ENCODE peak calls at places on chromosomes 12 and 14, in four cellular contexts. M is IMR-90, D is A549, I is GM12878. A is an unnamed sample.

GRCh38 chr12:60803147-60803546 is 1207.3 kb downstream of the SLC16A7 start:
- DNase-seq in M (peak), I (no peak), D (no peak), A (no peak)

GRCh38 chr12:44689587-44689986 is 186.5 kb downstream of the NELL2 start:
- DNase-seq in I (no peak), D (no peak), M (no peak), A (no peak)

GRCh38 chr12:115149685-115150378 is 465.9 kb upstream of the TBX3 start:
- DNase-seq in M (peak), D (peak), I (no peak), A (no peak)

GRCh38 chr12:65532744-65533143 is 254.3 kb downstream of the MSRB3 start:
- DNase-seq in I (no peak), D (no peak), M (peak), A (no peak)

GRCh38 chr14:65438266-65438933 is 25.9 kb downstream of the FUT8 start:
- DNase-seq in D (no peak), M (no peak), I (no peak), A (peak)

GRCh38 chr12:12819221-12819620 is 6.1 kb downstream of the DDX47 start:
- DNase-seq in M (no peak), D (no peak), I (no peak), A (no peak)

GRCh38 chr12:110004598-110004997 is 5.4 kb downstream of the ANKRD13A start:
- DNase-seq in D (no peak), I (peak), M (no peak), A (no peak)

GRCh38 chr12:105676694-105677093 is 346.2 kb downstream of the C12orf75 start:
- DNase-seq in D (no peak), M (no peak), I (no peak), A (no peak)

GRCh38 chr12:64826234-64826633 is 1.8 kb downstream of the TBC1D30 start:
- DNase-seq in I (peak), D (no peak), M (peak), A (peak)

GRCh38 chr12:108641446-108642268 is 8.0 kb upstream of the SELPLG start:
- DNase-seq in I (no peak), D (no peak), M (no peak), A (no peak)

GRCh38 chr12:6837370-6838060 is 3.2 kb upstream of the GNB3 start:
- DNase-seq in M (no peak), I (no peak), D (no peak), A (no peak)

GRCh38 chr12:16350682-16351081 is 3.2 kb downstream of the MGST1 start:
- DNase-seq in I (no peak), D (peak), M (peak), A (no peak)

GRCh38 chr12:5872745-5873144 is 72.3 kb downstream of the ANO2 start:
- DNase-seq in D (peak), M (peak), I (no peak), A (peak)

GRCh38 chr14:53495846-53496343 is 342.8 kb upstream of the DDHD1 start:
- DNase-seq in M (no peak), D (no peak), I (no peak), A (no peak)

GRCh38 chr14:89891055-89891454 is 63.5 kb downstream of the EFCAB11 start:
- DNase-seq in M (no peak), D (no peak), I (no peak), A (no peak)

GRCh38 chr14:76641541-76641940 is 119.7 kb upstream of the VASH1 start:
- DNase-seq in M (no peak), D (no peak), I (no peak), A (no peak)

GRCh38 chr12:94863286-94863685 is 140.2 kb downstream of the NDUFA12 start:
- DNase-seq in M (no peak), I (no peak), D (no peak), A (no peak)

GRCh38 chr12:12563529-12563928 is 866 bp upstream of the DUSP16 start:
- DNase-seq in D (no peak), M (peak), I (no peak), A (no peak)

GRCh38 chr12:91172051-91172450 is 10.6 kb downstream of the DCN start:
- DNase-seq in D (no peak), I (no peak), M (no peak), A (no peak)

GRCh38 chr14:82854131-82854530 is 1320.5 kb upstream of the SEL1L start:
- DNase-seq in D (no peak), M (no peak), I (no peak), A (no peak)

GRCh38 chr12:66140726-66141125 is 10.2 kb upstream of the LLPH start:
- DNase-seq in I (no peak), D (peak), M (no peak), A (no peak)

GRCh38 chr12:43551271-43551970 is 582 bp downstream of the ADAMTS20 start:
- DNase-seq in D (no peak), I (no peak), M (no peak), A (no peak)

GRCh38 chr14:68784298-68784910 is 8.5 kb downstream of the ZFP36L1 start:
- DNase-seq in D (peak), M (no peak), I (no peak), A (no peak)

GRCh38 chr14:68786491-68787234 is 6.2 kb downstream of the ZFP36L1 start:
- DNase-seq in M (peak), I (no peak), D (peak), A (peak)

GRCh38 chr14:68783408-68784297 is 9.2 kb downstream of the ZFP36L1 start:
- DNase-seq in M (no peak), D (peak), I (no peak), A (no peak)

GRCh38 chr14:68785817-68786490 is 6.9 kb downstream of the ZFP36L1 start:
- DNase-seq in M (no peak), I (no peak), D (peak), A (peak)

DNA sequence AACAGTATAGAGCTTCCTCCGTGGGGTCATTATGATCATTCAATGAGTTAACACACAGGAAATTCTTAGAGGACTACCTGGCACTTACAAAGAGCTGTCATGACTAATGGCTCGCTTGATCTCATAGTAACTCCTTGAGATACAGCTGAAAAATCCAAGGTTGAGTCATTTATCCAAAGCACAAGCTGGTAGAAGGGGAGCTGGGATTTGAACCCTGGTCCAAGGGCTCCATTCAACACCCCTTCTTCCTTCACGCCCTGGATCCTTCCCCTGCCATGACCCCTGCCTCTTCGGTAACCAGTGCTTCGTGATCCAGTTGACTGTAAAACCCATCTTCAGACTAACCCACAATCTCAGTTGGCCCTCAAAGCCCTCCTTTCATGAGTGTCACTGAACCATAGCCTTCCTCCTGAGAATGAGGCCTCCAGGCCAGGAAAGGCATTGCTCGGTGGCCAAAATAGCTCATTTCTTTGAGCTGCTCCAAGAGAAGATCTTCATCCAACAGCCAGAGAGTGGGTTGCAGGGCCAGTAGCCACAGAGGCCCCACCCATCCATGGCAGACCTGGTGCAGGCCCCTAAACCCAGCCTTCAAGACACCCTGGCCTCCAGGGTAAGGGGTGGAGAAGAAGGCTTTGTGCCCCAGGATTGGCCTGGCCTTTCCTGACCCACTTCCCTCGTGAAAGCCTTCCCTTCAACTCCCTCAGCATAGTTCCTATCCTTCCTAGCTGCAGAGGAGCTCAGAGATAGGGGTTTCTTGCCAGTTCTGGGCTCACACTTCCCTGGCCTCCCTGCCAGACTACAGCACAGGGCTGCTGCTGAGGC is 7.7 kb downstream of the ZFP36L1 start:
- DNase-seq in D (peak), M (peak), I (no peak), A (no peak)
- TF ChIP-seq ELK1 in D (no peak), M (no peak), I (no peak), A (no peak)

GRCh38 chr12:48818831-48819590 is 715 bp downstream of the CACNB3 start:
- DNase-seq in I (no peak), D (no peak), M (no peak), A (no peak)
- TF ChIP-seq ELK1 in I (no peak), D (no peak), M (no peak), A (no peak)

GRCh38 chr14:79586401-79586800 is 624.9 kb downstream of the DIO2 start:
- DNase-seq in M (no peak), I (no peak), D (peak), A (no peak)

GRCh38 chr14:79584679-79585078 is 626.6 kb downstream of the DIO2 start:
- DNase-seq in M (peak), I (no peak), D (peak), A (no peak)

GRCh38 chr14:79587875-79588274 is 623.4 kb downstream of the DIO2 start:
- DNase-seq in I (peak), D (no peak), M (no peak), A (no peak)

GRCh38 chr14:79585845-79586244 is 625.5 kb downstream of the DIO2 start:
- DNase-seq in I (no peak), M (peak), D (peak), A (no peak)

DNA sequence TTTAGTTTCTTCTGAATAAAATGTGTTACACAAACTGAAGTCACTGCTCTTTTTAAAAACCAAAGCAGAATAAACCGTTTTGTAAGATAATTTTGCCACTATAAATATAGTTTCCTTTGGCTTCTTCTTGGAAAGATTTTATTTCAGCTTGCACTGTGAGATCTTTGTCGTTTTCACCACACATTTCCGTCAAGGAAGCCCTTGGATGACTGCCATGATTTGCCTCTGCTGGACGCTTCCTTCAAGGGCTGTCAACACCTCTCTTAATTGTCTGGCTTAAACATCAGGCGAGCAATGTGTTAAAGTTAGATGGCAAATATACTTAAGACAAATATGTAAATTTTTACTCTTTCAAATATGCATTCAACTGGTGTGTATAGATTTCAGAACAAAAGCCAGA is 624.1 kb downstream of the DIO2 start:
- DNase-seq in D (no peak), I (no peak), M (no peak), A (no peak)
- TF ChIP-seq ELK1 in D (no peak), I (no peak), M (no peak), A (no peak)

GRCh38 chr12:132309162-132310086 is 20.0 kb downstream of the GALNT9 start:
- DNase-seq in I (no peak), M (no peak), D (no peak), A (no peak)
- TF ChIP-seq ELK1 in I (no peak), M (no peak), D (no peak), A (no peak)

DNA sequence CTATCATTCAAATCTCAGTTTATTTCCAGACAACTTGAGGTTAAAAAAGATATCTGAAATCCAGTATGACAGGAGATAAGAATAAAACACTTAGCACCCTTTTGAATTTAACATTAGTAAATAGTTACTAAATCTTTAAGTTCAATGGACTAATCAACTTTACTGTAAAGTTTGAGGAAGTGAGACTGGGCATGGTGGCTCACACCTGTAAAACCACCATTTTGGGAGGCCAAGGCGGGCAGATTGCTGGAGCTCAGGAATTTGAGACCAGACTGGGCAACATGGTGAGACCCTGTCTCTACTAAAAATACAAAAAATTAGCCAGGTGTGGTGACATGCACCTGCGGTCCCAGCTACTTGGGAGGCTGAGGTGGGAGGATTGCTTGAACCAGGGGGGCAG is 40.3 kb upstream of the CERS5 start:
- DNase-seq in I (no peak), D (no peak), M (no peak), A (no peak)
- TF ChIP-seq ELK1 in I (no peak), D (no peak), M (no peak), A (no peak)

DNA sequence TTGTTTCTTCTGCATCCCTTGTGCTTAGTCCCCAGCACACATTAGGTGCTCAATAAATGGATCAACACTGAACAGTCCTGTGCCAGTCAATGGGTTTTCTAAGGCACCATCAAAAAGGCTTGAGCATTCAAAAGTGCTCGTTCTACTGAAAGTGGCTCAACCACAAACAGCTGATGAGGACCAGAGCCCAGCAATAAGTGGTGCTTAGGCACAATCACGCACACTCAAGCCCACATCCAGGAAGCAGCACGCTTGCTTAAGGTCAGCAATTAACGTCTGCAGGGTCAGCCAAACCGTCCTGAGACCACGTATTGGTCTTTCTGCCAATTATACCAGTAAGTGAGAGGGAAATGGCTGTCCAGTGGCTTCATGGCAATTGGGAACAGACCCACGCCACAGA is 56.5 kb downstream of the PRIMA1 start:
- DNase-seq in D (no peak), I (no peak), M (no peak), A (no peak)
- TF ChIP-seq ELK1 in D (no peak), I (no peak), M (no peak), A (no peak)